ENCODE peak calls at places on chromosomes 12 and 14, in six cellular contexts. One of them, this sample, is unnamed.

GRCh38 chr14:50363734-50364113 is 33.0 kb downstream of the CDKL1 start:
- DNase-seq in HepG2: no peak
- DNase-seq in GM12878: peak
- DNase-seq in H1: no peak
- DNase-seq in HCT116: no peak
- DNase-seq in SK-N-SH: no peak
- DNase-seq in this sample: no peak

GRCh38 chr14:67265131-67265530 is 23.9 kb downstream of the PALS1 start:
- DNase-seq in HepG2: no peak
- DNase-seq in GM12878: no peak
- DNase-seq in HCT116: no peak
- DNase-seq in SK-N-SH: no peak
- DNase-seq in H1: no peak
- DNase-seq in this sample: no peak

GRCh38 chr12:122884091-122884826 is 11.7 kb downstream of the VPS37B start:
- DNase-seq in GM12878: no peak
- DNase-seq in SK-N-SH: no peak
- DNase-seq in H1: no peak
- DNase-seq in HCT116: no peak
- DNase-seq in HepG2: no peak
- DNase-seq in this sample: no peak

GRCh38 chr12:26573212-26573909 is 259.6 kb downstream of the ITPR2 start:
- DNase-seq in SK-N-SH: no peak
- DNase-seq in HCT116: no peak
- DNase-seq in H1: no peak
- DNase-seq in HepG2: no peak
- DNase-seq in GM12878: no peak
- DNase-seq in this sample: no peak

GRCh38 chr12:4276524-4277204 is 3.1 kb downstream of the CCND2 start:
- DNase-seq in HCT116: peak
- DNase-seq in H1: peak
- DNase-seq in GM12878: peak
- DNase-seq in HepG2: peak
- DNase-seq in SK-N-SH: peak
- DNase-seq in this sample: peak

GRCh38 chr12:110641512-110641911 is 27.6 kb downstream of the TCTN1 start:
- DNase-seq in SK-N-SH: no peak
- DNase-seq in HepG2: no peak
- DNase-seq in HCT116: no peak
- DNase-seq in GM12878: no peak
- DNase-seq in H1: no peak
- DNase-seq in this sample: no peak

GRCh38 chr12:627285-627684 is 36.0 kb downstream of the NINJ2 start:
- DNase-seq in H1: no peak
- DNase-seq in SK-N-SH: no peak
- DNase-seq in HepG2: no peak
- DNase-seq in GM12878: no peak
- DNase-seq in HCT116: no peak
- DNase-seq in this sample: no peak

GRCh38 chr12:54301428-54302045 is 722 bp upstream of the NFE2 start:
- DNase-seq in SK-N-SH: no peak
- DNase-seq in GM12878: no peak
- DNase-seq in HepG2: peak
- DNase-seq in HCT116: no peak
- DNase-seq in H1: no peak
- DNase-seq in this sample: no peak

GRCh38 chr14:99579903-99580570 is 24.0 kb downstream of the CCDC85C start:
- DNase-seq in HepG2: no peak
- DNase-seq in H1: peak
- DNase-seq in SK-N-SH: peak
- DNase-seq in HCT116: peak
- DNase-seq in GM12878: no peak
- DNase-seq in this sample: peak

GRCh38 chr12:10497602-10498001 is 8.1 kb upstream of the EIF2S3B start:
- DNase-seq in HCT116: no peak
- DNase-seq in HepG2: no peak
- DNase-seq in H1: no peak
- DNase-seq in SK-N-SH: no peak
- DNase-seq in GM12878: no peak
- DNase-seq in this sample: no peak

GRCh38 chr12:15278816-15279658 is 43.3 kb upstream of the PTPRO start:
- DNase-seq in SK-N-SH: peak
- DNase-seq in HepG2: no peak
- DNase-seq in H1: no peak
- DNase-seq in HCT116: no peak
- DNase-seq in GM12878: no peak
- DNase-seq in this sample: peak

GRCh38 chr12:41743835-41744234 is 400.8 kb downstream of the GXYLT1 start:
- DNase-seq in GM12878: no peak
- DNase-seq in HepG2: peak
- DNase-seq in SK-N-SH: no peak
- DNase-seq in H1: no peak
- DNase-seq in HCT116: no peak
- DNase-seq in this sample: no peak

GRCh38 chr14:54882521-54882920 is 20.1 kb downstream of the GCH1 start:
- DNase-seq in SK-N-SH: peak
- DNase-seq in HepG2: no peak
- DNase-seq in HCT116: no peak
- DNase-seq in GM12878: no peak
- DNase-seq in H1: no peak
- DNase-seq in this sample: no peak

GRCh38 chr14:102633906-102634595 is 41.6 kb downstream of the RCOR1 start:
- DNase-seq in SK-N-SH: no peak
- DNase-seq in HepG2: no peak
- DNase-seq in GM12878: peak
- DNase-seq in HCT116: no peak
- DNase-seq in H1: no peak
- DNase-seq in this sample: no peak

GRCh38 chr12:38892090-38892786 is 13.2 kb downstream of the CPNE8 start:
- DNase-seq in GM12878: no peak
- DNase-seq in SK-N-SH: no peak
- DNase-seq in H1: no peak
- DNase-seq in HepG2: peak
- DNase-seq in HCT116: no peak
- DNase-seq in this sample: no peak

GRCh38 chr12:121181181-121181580 is 28.7 kb upstream of the P2RX4 start:
- DNase-seq in HepG2: no peak
- DNase-seq in HCT116: no peak
- DNase-seq in H1: no peak
- DNase-seq in SK-N-SH: no peak
- DNase-seq in GM12878: no peak
- DNase-seq in this sample: no peak

GRCh38 chr14:101809671-101810514 is 48.4 kb downstream of the PPP2R5C start:
- DNase-seq in SK-N-SH: peak
- DNase-seq in HepG2: peak
- DNase-seq in H1: peak
- DNase-seq in GM12878: peak
- DNase-seq in HCT116: peak
- DNase-seq in this sample: peak

GRCh38 chr14:68807148-68807600 is 14.3 kb upstream of the ZFP36L1 start:
- DNase-seq in GM12878: no peak
- DNase-seq in H1: no peak
- DNase-seq in SK-N-SH: peak
- DNase-seq in HCT116: no peak
- DNase-seq in HepG2: peak
- DNase-seq in this sample: peak

GRCh38 chr12:101747695-101748094 is 8.4 kb upstream of the SYCP3 start:
- DNase-seq in H1: no peak
- DNase-seq in GM12878: no peak
- DNase-seq in HCT116: no peak
- DNase-seq in HepG2: no peak
- DNase-seq in SK-N-SH: no peak
- DNase-seq in this sample: no peak

GRCh38 chr12:122304924-122305323 is 38.6 kb upstream of the VPS33A start:
- DNase-seq in SK-N-SH: no peak
- DNase-seq in HCT116: no peak
- DNase-seq in GM12878: no peak
- DNase-seq in HepG2: no peak
- DNase-seq in H1: no peak
- DNase-seq in this sample: no peak

GRCh38 chr12:39429809-39430208 is 13.1 kb downstream of the KIF21A start:
- DNase-seq in HepG2: no peak
- DNase-seq in GM12878: no peak
- DNase-seq in SK-N-SH: no peak
- DNase-seq in H1: no peak
- DNase-seq in HCT116: no peak
- DNase-seq in this sample: no peak

DNA sequence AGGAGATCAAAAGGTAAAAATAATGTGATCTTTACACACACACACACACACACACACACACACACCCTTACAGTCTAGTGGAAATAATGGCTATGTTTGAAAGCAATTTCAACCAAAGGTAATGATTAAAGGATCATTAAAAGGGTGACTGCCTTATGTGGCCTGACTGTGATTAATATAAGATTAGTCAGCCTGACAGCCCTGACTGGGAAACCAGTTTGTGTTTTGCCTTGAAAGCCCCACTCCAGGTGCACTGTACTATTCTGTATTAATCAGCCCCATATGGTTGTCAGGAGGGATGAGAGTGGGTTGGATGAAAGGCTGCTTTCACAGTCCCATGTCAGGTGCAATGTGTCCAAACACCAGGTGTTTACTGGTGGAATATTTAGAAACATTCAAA is 10.5 kb downstream of the RASSF9 start:
- DNase-seq in H1: no peak
- DNase-seq in SK-N-SH: no peak
- DNase-seq in HCT116: no peak
- DNase-seq in GM12878: no peak
- DNase-seq in HepG2: no peak
- DNase-seq in this sample: no peak
- TF ChIP-seq JUND in H1: no peak
- TF ChIP-seq JUND in SK-N-SH: no peak
- TF ChIP-seq JUND in HCT116: no peak
- TF ChIP-seq JUND in GM12878: no peak
- TF ChIP-seq JUND in HepG2: no peak
- TF ChIP-seq JUND in this sample: no peak

GRCh38 chr12:11578461-11578993 is 70.9 kb upstream of the ETV6 start:
- DNase-seq in GM12878: peak
- DNase-seq in SK-N-SH: no peak
- DNase-seq in HepG2: no peak
- DNase-seq in H1: no peak
- DNase-seq in HCT116: no peak
- DNase-seq in this sample: no peak

GRCh38 chr12:11584213-11584855 is 65.1 kb upstream of the ETV6 start:
- DNase-seq in HepG2: no peak
- DNase-seq in H1: no peak
- DNase-seq in HCT116: no peak
- DNase-seq in GM12878: no peak
- DNase-seq in SK-N-SH: no peak
- DNase-seq in this sample: no peak

GRCh38 chr12:11580125-11580751 is 69.2 kb upstream of the ETV6 start:
- DNase-seq in GM12878: peak
- DNase-seq in HepG2: no peak
- DNase-seq in HCT116: no peak
- DNase-seq in SK-N-SH: no peak
- DNase-seq in H1: no peak
- DNase-seq in this sample: peak

GRCh38 chr12:11577658-11578260 is 71.7 kb upstream of the ETV6 start:
- DNase-seq in HepG2: no peak
- DNase-seq in SK-N-SH: no peak
- DNase-seq in HCT116: no peak
- DNase-seq in H1: no peak
- DNase-seq in GM12878: no peak
- DNase-seq in this sample: no peak

DNA sequence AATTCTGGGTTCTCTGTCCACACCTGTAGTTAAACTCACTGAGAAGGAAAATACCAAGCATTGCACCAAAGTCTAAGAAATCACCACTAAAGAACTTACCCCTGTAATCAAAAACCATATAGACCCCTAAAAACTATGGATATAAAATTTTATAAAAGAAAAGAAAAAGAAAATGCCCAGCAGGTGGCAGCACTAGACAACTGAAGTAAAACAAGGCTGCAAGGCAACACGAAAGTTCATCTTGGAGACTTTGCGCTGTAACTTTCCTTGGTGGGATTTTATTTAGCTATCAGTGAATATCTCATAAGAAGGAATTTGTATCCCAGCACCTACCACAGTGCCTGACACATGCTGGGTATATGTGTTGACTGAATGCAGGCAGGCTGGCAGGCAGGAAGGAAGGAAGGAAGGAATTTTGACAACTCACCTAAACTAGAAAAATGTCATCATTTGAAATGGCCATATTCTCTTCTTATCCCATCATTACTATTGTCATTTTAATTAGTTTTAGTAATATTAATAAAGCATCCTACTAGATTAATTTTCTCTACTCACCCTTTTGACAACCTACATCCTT is 68.2 kb upstream of the ETV6 start:
- DNase-seq in H1: no peak
- DNase-seq in GM12878: no peak
- DNase-seq in HCT116: peak
- DNase-seq in SK-N-SH: peak
- DNase-seq in HepG2: peak
- DNase-seq in this sample: no peak
- TF ChIP-seq JUND in H1: no peak
- TF ChIP-seq JUND in GM12878: no peak
- TF ChIP-seq JUND in HCT116: no peak
- TF ChIP-seq JUND in SK-N-SH: no peak
- TF ChIP-seq JUND in HepG2: no peak
- TF ChIP-seq JUND in this sample: no peak

GRCh38 chr14:49206832-49207231 is 379.3 kb downstream of the RPS29 start:
- DNase-seq in GM12878: no peak
- DNase-seq in H1: no peak
- DNase-seq in HepG2: no peak
- DNase-seq in HCT116: no peak
- DNase-seq in SK-N-SH: no peak
- DNase-seq in this sample: no peak
- TF ChIP-seq JUND in GM12878: no peak
- TF ChIP-seq JUND in H1: no peak
- TF ChIP-seq JUND in HepG2: no peak
- TF ChIP-seq JUND in HCT116: no peak
- TF ChIP-seq JUND in SK-N-SH: no peak
- TF ChIP-seq JUND in this sample: no peak

GRCh38 chr12:124392991-124393790 is 98.3 kb downstream of the RFLNA start:
- DNase-seq in SK-N-SH: peak
- DNase-seq in H1: no peak
- DNase-seq in GM12878: no peak
- DNase-seq in HepG2: no peak
- DNase-seq in HCT116: no peak
- DNase-seq in this sample: peak
- TF ChIP-seq JUND in SK-N-SH: no peak
- TF ChIP-seq JUND in H1: no peak
- TF ChIP-seq JUND in GM12878: no peak
- TF ChIP-seq JUND in HepG2: no peak
- TF ChIP-seq JUND in HCT116: no peak
- TF ChIP-seq JUND in this sample: no peak

This sample was measured in T47D.